ENCODE peak calls at places on chromosome 22, in six cellular contexts. W, O, H, B, T and E are unnamed samples.

GRCh38 chr22:19879248-19879575 is 24.5 kb upstream of the GNB1L start:
- DNase-seq in W (no peak), O (no peak), H (no peak), B (peak; percentile 41), T (no peak), E (peak; percentile 45)

GRCh38 chr22:16956290-16956689 is 51.7 kb downstream of the GAB4 start:
- DNase-seq in W (no peak), O (no peak), H (no peak), B (no peak), T (no peak), E (no peak)

GRCh38 chr22:47043835-47044721 is 281.6 kb downstream of the TBC1D22A start:
- DNase-seq in W (peak; percentile 32), O (no peak), H (no peak), B (peak; percentile 45), T (no peak), E (no peak)

GRCh38 chr22:19056951-19057401 is 65.2 kb downstream of the DGCR2 start:
- DNase-seq in W (no peak), O (no peak), H (no peak), B (no peak), T (no peak), E (no peak)

GRCh38 chr22:28425211-28425610 is 254.4 kb downstream of the TTC28 start:
- DNase-seq in W (no peak), O (peak; percentile 25), H (no peak), B (no peak), T (no peak), E (no peak)

GRCh38 chr22:46377566-46378498 is 42.3 kb downstream of the TRMU start:
- DNase-seq in W (no peak), O (peak; percentile 89), H (no peak), B (no peak), T (no peak), E (no peak)

GRCh38 chr22:39249081-39249704 is 4.4 kb upstream of the PDGFB start:
- DNase-seq in W (no peak), O (no peak), H (no peak), B (no peak), T (no peak), E (no peak)

GRCh38 chr22:20107471-20107901 is 8.4 kb upstream of the RANBP1 start:
- DNase-seq in W (no peak), O (no peak), H (no peak), B (peak; percentile 36), T (no peak), E (no peak)

GRCh38 chr22:25417792-25418191 is 146.7 kb upstream of the GRK3 start:
- DNase-seq in W (no peak), O (no peak), H (no peak), B (no peak), T (no peak), E (no peak)

GRCh38 chr22:29254283-29254653 is 13.5 kb downstream of the RHBDD3 start:
- DNase-seq in W (peak; percentile 47), O (no peak), H (no peak), B (no peak), T (no peak), E (peak; percentile 32)

GRCh38 chr22:19714320-19715252 is at the start of gene SEPTIN5:
- DNase-seq in W (no peak), O (no peak), H (no peak), B (peak; percentile 52), T (peak; percentile 22), E (no peak)

DNA sequence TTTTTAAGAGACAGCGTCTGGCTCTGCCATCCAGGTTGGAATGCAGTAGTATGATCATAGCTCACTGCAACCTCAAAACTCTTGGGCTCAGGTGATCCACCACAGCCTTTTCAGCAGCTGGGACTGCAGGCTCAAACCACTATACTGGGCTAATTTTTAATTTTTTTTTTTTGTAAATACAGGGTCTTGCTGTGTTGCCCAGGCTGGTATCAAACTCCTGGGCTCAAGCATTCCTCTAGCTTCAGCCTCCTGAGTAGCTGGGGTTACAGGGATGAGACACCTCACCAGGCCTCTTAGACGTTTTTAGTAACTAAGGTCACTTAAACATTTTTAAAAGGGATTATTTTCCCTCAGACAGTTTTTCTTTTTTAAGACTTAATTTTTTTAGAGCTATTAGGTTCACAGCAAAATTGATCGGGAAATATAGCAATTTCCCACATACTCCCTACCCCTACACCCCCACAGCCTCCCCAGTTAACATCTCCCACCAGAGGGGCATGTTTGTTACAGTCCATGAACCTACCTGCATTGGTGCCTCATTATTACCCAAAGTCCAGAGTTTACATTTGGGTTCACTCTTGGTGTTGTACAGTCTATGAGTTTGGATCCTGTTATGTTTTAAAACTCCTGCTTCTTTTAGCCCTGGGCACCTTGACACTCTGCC is 3.9 kb downstream of the BCR start:
- DNase-seq in W (no peak), O (no peak), H (no peak), B (no peak), T (no peak), E (no peak)
- H3K4me3 ChIP-seq in W (no peak overlapping the region), O (no peak overlapping the region), H (no peak overlapping the region), B (no peak overlapping the region), T (no peak overlapping the region), E (peak overlapping the region; percentile 74)

DNA sequence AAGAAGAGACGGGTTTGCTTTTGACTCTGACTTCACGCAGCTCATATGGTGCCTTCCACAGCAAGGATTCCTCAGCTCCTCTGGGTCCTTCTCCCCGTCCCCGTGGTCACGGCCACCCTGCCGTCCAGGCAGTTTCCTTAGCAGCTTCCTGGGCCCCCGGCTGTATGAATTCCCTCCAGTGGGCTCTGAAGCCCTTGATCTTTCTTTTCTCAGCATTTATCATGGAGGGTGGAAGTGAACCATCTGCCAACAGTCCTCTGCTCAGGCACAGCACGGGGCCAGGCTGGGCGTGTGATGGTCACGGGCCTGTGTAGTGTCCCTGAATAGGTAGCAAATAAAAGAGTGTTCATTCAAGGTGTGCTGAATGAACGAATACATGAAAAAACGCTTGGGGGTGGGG is 782.4 kb downstream of the BRD1 start:
- DNase-seq in W (no peak), O (no peak), H (no peak), B (peak; percentile 13), T (no peak), E (no peak)
- H3K9me3 ChIP-seq in W (no peaks in the 10 kb centered on the region), O (no peaks in the 10 kb centered on the region), H (no peaks in the 10 kb centered on the region), B (peaks cover 1% of the 10 kb centered on the region), T (no peaks in the 10 kb centered on the region), E (no peaks in the 10 kb centered on the region)

DNA sequence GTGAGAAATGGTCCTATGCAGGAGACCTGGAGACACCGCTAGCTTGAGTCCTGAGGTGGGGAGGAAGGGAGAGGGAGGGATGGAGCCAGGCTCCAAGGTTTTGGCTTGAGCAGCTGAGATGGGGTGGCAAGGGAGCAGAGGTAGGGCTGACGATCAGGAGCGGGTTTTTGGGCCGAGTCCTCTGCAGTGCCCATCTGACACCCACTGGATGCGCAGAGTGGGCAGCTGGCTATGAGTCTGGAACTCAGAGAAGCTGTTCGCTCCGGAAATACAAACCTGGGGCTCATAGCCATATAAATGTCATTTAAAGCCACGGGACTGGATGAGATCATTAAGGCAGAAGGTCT is 450 bp upstream of the MAFF start:
- DNase-seq in W (no peak), O (no peak), H (no peak), B (no peak), T (no peak), E (no peak)
- H3K4me3 ChIP-seq in W (no peak overlapping the region), O (peak overlapping the region; percentile 67), H (peak overlapping the region; percentile 70), B (no peak overlapping the region), T (peak overlapping the region; percentile 72), E (peak overlapping the region; percentile 66)

GRCh38 chr22:48900327-48900597 is 927.4 kb downstream of the BRD1 start:
- DNase-seq in W (no peak), O (no peak), H (no peak), B (no peak), T (no peak), E (no peak)

GRCh38 chr22:48897638-48897954 is 930.1 kb downstream of the BRD1 start:
- DNase-seq in W (no peak), O (no peak), H (no peak), B (no peak), T (no peak), E (no peak)

GRCh38 chr22:48899523-48900326 is 927.9 kb downstream of the BRD1 start:
- DNase-seq in W (no peak), O (no peak), H (no peak), B (no peak), T (no peak), E (no peak)

GRCh38 chr22:48897959-48898358 is 929.7 kb downstream of the BRD1 start:
- DNase-seq in W (no peak), O (no peak), H (no peak), B (no peak), T (no peak), E (no peak)

DNA sequence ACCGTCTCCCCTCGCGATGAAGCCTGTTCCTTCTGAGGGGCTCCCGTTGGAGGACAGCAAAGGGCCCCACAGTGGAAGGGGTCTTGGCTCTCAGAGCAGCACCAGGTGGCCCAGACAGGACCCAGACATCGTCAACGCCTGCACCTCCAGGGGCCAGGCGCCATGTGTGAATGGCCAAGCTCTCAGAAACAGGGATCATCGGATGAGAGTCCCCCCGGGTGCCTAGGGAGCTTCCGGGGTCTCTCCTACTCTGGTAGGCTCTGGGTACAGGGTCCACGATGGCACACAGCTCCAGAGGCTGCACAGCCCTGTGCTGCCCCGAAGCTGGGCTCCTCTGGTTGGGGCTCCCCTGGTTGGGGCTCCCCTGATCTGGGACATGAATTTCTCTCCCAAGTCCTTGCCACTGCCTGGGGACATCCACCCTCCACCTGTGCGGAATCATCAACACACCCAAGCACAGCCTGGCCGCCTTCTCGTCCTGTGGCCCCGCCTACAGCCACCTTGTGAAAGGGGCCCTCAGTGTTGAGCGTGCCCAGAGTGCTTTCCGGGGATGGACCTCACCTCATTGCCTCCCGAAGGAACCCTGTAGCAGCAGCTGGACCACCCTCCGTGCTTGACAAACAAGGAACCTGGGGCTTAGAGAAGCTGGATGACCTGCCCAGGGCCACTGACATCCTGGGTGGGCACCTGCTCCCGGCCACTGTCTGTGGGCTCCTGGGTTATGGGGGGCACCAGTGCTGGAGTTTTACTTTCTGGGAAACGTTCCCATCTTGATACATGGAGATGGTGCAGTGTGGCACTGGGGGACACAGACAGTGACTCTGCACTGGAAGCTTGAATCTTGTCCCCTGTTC is 928.9 kb downstream of the BRD1 start:
- DNase-seq in W (no peak), O (no peak), H (no peak), B (no peak), T (no peak), E (peak; percentile 32)
- H3K9me3 ChIP-seq in W (no peaks in the 10 kb centered on the region), O (no peaks in the 10 kb centered on the region), H (no peaks in the 10 kb centered on the region), B (no peaks in the 10 kb centered on the region), T (no peaks in the 10 kb centered on the region), E (no peaks in the 10 kb centered on the region)

GRCh38 chr22:45007247-45007945 is 2.4 kb downstream of the PHF21B start:
- DNase-seq in W (no peak), O (peak; percentile 16), H (no peak), B (no peak), T (peak; percentile 29), E (no peak)
- H3K4me3 ChIP-seq in W (no peak overlapping the region), O (peak overlapping the region; percentile 66), H (peak overlapping the region; percentile 21), B (peak overlapping the region; percentile 3), T (peak overlapping the region; percentile 59), E (peak overlapping the region; percentile 52)

GRCh38 chr22:48361099-48361639 is 1466.5 kb downstream of the BRD1 start:
- DNase-seq in W (no peak), O (no peak), H (no peak), B (no peak), T (no peak), E (no peak)
- H3K9me3 ChIP-seq in W (no peaks in the 10 kb centered on the region), O (no peaks in the 10 kb centered on the region), H (no peaks in the 10 kb centered on the region), B (no peaks in the 10 kb centered on the region), T (no peaks in the 10 kb centered on the region), E (no peaks in the 10 kb centered on the region)

DNA sequence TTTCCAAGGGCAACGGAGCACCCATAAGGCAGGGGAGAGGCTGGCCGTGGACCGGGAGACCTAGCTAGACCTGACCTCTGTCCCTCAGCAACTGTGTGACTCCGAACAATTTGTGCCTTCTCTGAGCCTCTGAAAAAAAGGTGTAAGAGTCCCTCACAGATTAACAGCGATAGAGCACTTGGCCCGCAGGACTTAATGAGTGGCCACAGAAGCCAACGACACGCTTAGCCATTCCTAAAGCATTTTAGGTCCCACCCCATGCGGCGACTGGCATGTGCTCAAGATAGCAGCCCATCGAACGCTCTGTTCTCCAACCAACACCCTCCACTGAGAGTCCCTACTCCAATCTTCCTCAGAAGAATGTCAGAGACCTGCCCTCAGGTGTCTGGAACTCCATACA is 1.5 kb downstream of the SULT4A1 start:
- DNase-seq in W (no peak), O (no peak), H (no peak), B (no peak), T (no peak), E (no peak)
- H3K4me3 ChIP-seq in W (no peak overlapping the region), O (no peak overlapping the region), H (no peak overlapping the region), B (no peak overlapping the region), T (no peak overlapping the region), E (no peak overlapping the region)